ENCODE peak calls at places on chromosomes 16 and 17, in ten cellular contexts. L is colonic mucosa, M is IMR-90, J is H9, C is GM23248, B is H1, S is mesenchymal stem cell, F is neuronal stem cell, I is astrocyte, R is PC-3. A is an unnamed sample. For H3K9me3 and H3K27me3, the result is how much of the 10 kb centered on the place peaks cover.

GRCh38 chr16:24699151-24699723 is 30.2 kb upstream of the TNRC6A start:
- DNase-seq in L (no peak), M (no peak), J (no peak), C (no peak), B (no peak), S (no peak), F (no peak), I (no peak), R (no peak), A (no peak)

GRCh38 chr16:85651822-85652430 is 36.8 kb downstream of the GINS2 start:
- DNase-seq in L (no peak), M (no peak), J (no peak), C (no peak), B (no peak), S (peak), F (no peak), I (no peak), R (peak), A (peak)

GRCh38 chr16:17476414-17477259 is 5.9 kb upstream of the XYLT1 start:
- DNase-seq in L (peak), M (peak), J (peak), C (peak), B (peak), S (no peak), F (no peak), I (peak), R (peak), A (peak)

GRCh38 chr17:18371455-18371854 is 6.1 kb upstream of the EVPLL start:
- DNase-seq in L (no peak), M (no peak), J (no peak), C (no peak), B (no peak), S (no peak), F (no peak), I (no peak), R (no peak), A (no peak)

GRCh38 chr16:71927383-71927782 is 32.1 kb downstream of the IST1 start:
- DNase-seq in L (peak), M (peak), J (no peak), C (peak), B (no peak), S (peak), F (no peak), I (peak), R (peak), A (peak)

GRCh38 chr17:78840780-78841611 is at the start of gene USP36:
- DNase-seq in L (peak), M (peak), J (peak), C (peak), B (peak), S (peak), F (peak), I (peak), R (peak), A (peak)

GRCh38 chr17:73430848-73431247 is 119.0 kb upstream of the CDC42EP4 start:
- DNase-seq in L (peak), M (no peak), J (peak), C (peak), B (no peak), S (peak), F (no peak), I (peak), R (peak), A (no peak)

GRCh38 chr17:59001158-59001814 is 105.4 kb downstream of the TRIM37 start:
- DNase-seq in L (peak), M (peak), J (peak), C (peak), B (no peak), S (peak), F (no peak), I (peak), R (peak), A (peak)

GRCh38 chr17:21042434-21043295 is at the start of gene USP22:
- DNase-seq in L (peak), M (no peak), J (peak), C (peak), B (peak), S (no peak), F (peak), I (no peak), R (no peak), A (peak)

GRCh38 chr16:86044881-86045600 is 146.1 kb downstream of the IRF8 start:
- DNase-seq in L (peak), M (no peak), J (no peak), C (no peak), B (no peak), S (no peak), F (no peak), I (no peak), R (no peak), A (no peak)

GRCh38 chr17:78694805-78695531 is 87.1 kb downstream of the CYTH1 start:
- DNase-seq in L (no peak), M (no peak), J (no peak), C (no peak), B (no peak), S (no peak), F (no peak), I (no peak), R (no peak), A (no peak)

GRCh38 chr16:1953734-1954133 is 755 bp downstream of the RPL3L start:
- DNase-seq in L (no peak), M (no peak), J (no peak), C (no peak), B (no peak), S (no peak), F (no peak), I (no peak), R (no peak), A (no peak)

GRCh38 chr16:75116081-75116910 is at the start of gene LDHD:
- DNase-seq in L (peak), M (no peak), J (peak), C (peak), B (peak), S (no peak), F (no peak), I (peak), R (peak), A (no peak)

GRCh38 chr16:83743720-83744119 is 64.1 kb upstream of the HSBP1 start:
- DNase-seq in L (no peak), M (no peak), J (no peak), C (no peak), B (no peak), S (no peak), F (no peak), I (no peak), R (no peak), A (no peak)

GRCh38 chr17:61766520-61766919 is 96.8 kb downstream of the BRIP1 start:
- DNase-seq in L (no peak), M (peak), J (no peak), C (peak), B (no peak), S (no peak), F (no peak), I (no peak), R (peak), A (peak)

GRCh38 chr16:69097425-69097824 is 8.0 kb upstream of the HAS3 start:
- DNase-seq in L (no peak), M (no peak), J (no peak), C (no peak), B (no peak), S (no peak), F (no peak), I (no peak), R (no peak), A (no peak)

GRCh38 chr17:73643846-73644144 is 450 bp downstream of the SDK2 start:
- DNase-seq in L (no peak), M (no peak), J (no peak), C (no peak), B (no peak), S (no peak), F (no peak), I (no peak), R (no peak), A (no peak)

GRCh38 chr16:56749806-56750491 is 20.0 kb downstream of the NUP93 start:
- DNase-seq in L (no peak), M (no peak), J (no peak), C (peak), B (no peak), S (no peak), F (no peak), I (peak), R (no peak), A (peak)

GRCh38 chr17:80223142-80223815 is 3.1 kb downstream of the SLC26A11 start:
- DNase-seq in L (no peak), M (no peak), J (no peak), C (no peak), B (no peak), S (no peak), F (no peak), I (no peak), R (no peak), A (no peak)

GRCh38 chr17:57121308-57122042 is 36.4 kb downstream of the AKAP1 start:
- DNase-seq in L (no peak), M (peak), J (peak), C (peak), B (no peak), S (peak), F (peak), I (peak), R (peak), A (peak)

GRCh38 chr16:79176987-79177386 is 423.6 kb downstream of the MAF start:
- DNase-seq in L (no peak), M (no peak), J (no peak), C (no peak), B (no peak), S (no peak), F (no peak), I (no peak), R (no peak), A (no peak)

GRCh38 chr17:76716834-76717205 is 6.1 kb upstream of the MXRA7 start:
- DNase-seq in L (no peak), M (peak), J (no peak), C (peak), B (no peak), S (peak), F (no peak), I (peak), R (no peak), A (peak)

GRCh38 chr16:55401036-55401435 is 77.0 kb downstream of the IRX6 start:
- DNase-seq in L (no peak), M (no peak), J (no peak), C (no peak), B (no peak), S (no peak), F (no peak), I (no peak), R (no peak), A (no peak)

GRCh38 chr17:44775136-44775837 is 16.5 kb downstream of the ADAM11 start:
- DNase-seq in L (peak), M (peak), J (no peak), C (peak), B (peak), S (peak), F (peak), I (peak), R (peak), A (peak)

GRCh38 chr16:70661918-70662641 is 15.7 kb downstream of the IL34 start:
- DNase-seq in L (no peak), M (no peak), J (no peak), C (no peak), B (no peak), S (no peak), F (no peak), I (peak), R (no peak), A (no peak)

DNA sequence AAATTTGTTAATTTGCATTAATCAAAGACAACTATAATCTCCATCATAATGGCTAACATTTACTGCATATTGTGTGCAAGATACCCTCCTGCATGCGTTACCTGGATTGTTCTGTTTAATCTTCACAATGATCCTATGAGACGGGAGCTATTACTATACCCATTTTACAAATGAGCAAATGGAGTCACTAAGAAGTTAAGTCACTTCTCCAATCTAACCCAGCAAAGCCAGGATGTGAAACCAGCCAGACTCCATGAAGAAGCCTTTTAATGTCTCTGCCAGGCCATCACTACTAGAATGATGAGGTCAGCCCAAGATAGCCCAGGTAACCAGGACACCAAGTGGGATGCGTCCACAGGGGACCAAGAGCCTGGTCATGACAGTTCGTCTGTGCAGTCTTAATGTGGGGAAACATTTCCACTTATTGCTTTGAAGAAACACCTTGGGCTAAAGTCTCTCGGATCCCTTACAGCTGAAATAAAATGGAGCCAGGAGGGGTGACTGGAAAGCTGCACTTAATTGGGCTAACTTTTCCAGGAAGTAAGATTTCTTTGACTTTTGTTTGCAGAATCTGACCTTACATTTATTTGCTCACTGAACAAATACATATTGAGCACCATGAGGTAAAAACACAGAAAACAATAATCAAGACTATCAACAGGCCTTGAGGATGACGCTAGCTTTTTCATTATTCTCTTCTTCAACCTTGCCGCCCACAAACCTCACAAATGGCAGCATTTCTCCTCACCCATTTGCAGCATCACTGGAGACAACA is 910 bp upstream of the SHCBP1 start:
- DNase-seq in L (no peak), M (no peak), J (no peak), C (no peak), B (no peak), S (no peak), F (no peak), I (no peak), R (no peak), A (no peak)
- H3K9ac ChIP-seq in L (no peak), M (no peak), J (no peak), C (no peak), B (no peak), S (peak), F (no peak), I (no peak), R (no peak), A (no peak)

DNA sequence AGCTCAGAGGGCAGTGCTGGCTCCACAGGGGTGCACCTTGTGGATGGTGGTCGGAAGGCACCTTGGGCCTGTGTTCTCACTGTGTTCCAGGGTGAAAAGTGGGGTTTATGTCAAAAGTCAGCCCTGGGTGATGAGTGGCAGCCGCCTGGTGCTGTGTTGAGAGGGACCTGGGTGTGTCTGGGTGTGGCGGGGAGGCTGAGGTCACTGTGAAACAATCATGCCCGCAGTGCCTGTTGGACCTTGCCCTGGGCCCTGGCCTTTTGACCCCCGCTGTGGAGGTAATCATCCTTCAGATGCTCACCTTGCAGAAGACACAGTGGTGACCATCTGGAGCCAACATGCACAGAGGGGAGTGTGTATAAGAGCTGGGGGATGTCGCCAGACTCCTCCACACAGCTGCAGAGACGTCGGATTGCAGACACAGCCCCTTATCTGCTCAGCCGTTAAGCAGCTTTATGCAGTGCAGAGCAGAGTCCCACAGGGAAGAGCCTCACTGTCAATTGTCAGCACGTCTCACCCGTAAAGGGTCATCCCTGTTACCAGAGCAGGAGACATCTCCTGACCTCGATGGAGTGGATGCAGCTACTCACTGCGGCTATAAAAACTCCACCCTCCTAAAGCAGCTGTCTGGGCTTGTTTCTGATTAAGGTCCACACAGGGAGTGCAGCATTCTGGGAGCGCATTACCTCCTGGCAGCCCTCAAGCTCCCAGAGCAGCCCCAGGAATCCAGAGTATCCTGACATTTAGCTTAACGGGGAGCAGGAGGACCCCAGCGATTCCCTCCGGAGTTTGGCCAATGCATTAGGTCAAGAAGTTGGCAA is 100.3 kb upstream of the ZNF469 start:
- DNase-seq in L (no peak), M (peak), J (no peak), C (peak), B (no peak), S (peak), F (no peak), I (no peak), R (no peak), A (peak)
- H3K9me3 ChIP-seq in L (under half), M (under half), J (under half), C (under half), B (half or more), S (under half), F (under half), I (under half), R (under half), A (under half)

DNA sequence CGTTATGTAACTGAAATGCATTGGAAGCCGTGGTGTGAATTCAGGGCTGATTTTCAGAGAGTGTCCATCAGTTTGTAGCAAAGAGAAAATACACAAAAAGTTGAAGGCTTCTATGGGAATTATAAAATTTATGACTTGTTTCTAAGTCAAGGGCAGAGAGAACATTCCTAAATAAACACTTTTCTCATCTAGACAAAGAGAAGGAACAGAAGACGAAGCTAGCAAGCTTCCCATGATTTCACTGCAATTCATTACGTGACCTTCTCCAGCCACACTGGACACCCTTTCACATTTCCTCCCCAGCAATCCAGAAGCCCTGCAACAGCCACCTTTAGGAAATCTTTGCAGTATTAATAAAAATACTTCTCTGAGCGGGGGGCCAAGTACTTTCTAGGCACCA is 67.8 kb downstream of the TMEM100 start:
- DNase-seq in L (no peak), M (no peak), J (no peak), C (no peak), B (no peak), S (peak), F (no peak), I (no peak), R (no peak), A (no peak)
- H3K27me3 ChIP-seq in L (under half), M (under half), J (under half), C (under half), B (under half), S (under half), F (under half), I (under half), R (half or more), A (under half)

DNA sequence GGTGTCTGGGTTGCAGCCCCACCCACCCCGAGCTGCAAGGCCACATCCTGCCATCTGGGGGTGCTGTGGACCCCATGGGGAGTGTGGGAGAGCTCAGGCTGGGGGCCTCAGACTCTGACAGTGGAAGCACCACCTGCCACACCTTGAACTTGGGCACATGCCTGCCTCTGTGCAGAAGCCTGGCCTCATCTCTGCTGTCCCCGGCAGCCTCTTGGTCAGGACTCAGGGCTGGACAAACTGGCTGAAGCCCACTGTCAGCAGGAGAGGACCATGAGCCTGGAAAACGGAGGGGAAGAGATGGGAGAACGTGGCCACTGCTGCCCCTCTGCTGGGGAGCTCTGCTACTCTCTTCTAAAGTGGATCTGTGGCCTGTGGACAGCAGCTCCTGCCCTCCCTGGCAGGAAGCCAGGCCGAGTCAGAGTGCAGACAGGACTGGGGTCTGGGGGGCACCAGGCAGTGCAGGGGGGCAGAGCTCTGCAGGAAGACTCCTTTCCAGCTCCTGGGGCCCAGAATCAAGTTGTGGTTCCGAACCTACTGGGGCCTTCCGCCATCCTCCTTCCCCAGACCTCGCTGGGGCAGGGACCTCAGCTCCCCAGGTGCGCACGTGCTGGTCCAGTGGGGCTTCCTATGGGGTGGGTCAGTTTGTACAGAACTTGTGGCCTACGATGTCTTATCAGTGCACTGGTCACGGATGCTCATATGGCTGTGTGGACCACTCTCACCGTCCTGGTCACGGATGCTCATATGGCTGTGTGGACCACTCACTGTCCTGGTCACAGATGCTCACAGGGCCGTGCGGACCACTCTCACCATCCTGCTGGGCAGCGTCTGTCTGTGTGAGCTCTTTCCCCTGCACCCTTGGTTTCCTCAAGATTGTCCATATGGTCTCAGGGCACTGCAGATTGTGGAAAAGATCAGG is 207.7 kb downstream of the LAT start:
- DNase-seq in L (no peak), M (no peak), J (peak), C (no peak), B (peak), S (no peak), F (no peak), I (no peak), R (no peak), A (no peak)
- H3K9ac ChIP-seq in L (no peak), M (no peak), J (no peak), C (no peak), B (no peak), S (no peak), F (no peak), I (no peak), R (no peak), A (no peak)

DNA sequence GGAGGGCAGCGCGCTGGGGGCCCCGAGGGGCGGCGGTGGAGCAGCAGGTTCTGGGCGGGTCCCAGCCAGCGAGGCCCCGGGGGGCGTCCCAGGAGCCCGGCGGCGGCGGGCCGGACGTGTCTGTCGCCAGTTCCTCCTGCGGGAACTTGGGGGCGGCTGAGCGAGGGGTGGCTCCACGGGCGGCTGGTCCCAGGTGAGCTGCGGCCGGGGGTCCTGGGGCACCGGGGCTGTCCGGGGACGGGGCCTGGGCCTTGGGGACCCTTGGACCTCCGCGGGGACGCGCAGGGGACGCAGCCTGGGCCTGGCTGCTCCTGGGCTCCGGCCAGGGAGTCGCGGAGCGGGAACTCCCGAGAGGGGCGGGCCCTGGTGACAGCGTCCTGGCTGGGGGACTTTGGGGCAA is 54.2 kb upstream of the ZNF267 start:
- DNase-seq in L (no peak), M (no peak), J (no peak), C (no peak), B (no peak), S (no peak), F (no peak), I (no peak), R (no peak), A (no peak)
- H3K9me3 ChIP-seq in L (under half), M (under half), J (half or more), C (under half), B (under half), S (under half), F (under half), I (under half), R (under half), A (under half)

A was measured in adipocyte.